ENCODE peak calls at places on chromosomes 7 and 10, in nine cellular contexts. H is lower leg skin, W is MM.1S, Y is AG09309, M is HFFc6, Z is spleen, K is fibroblast of villous mesenchyme, G is thoracic aorta, L is osteocyte. J is an unnamed sample.

GRCh38 chr7:146772581-146772980 is 656.0 kb downstream of the CNTNAP2 start:
- DNase-seq in G (no peak), K (no peak), Z (no peak), L (no peak), H (no peak), Y (no peak), M (no peak), W (no peak), J (peak; percentile 71)

GRCh38 chr7:96045919-96046318 is 273.6 kb downstream of the DYNC1I1 start:
- DNase-seq in K (no peak), G (no peak), L (no peak), Y (no peak), M (no peak), H (no peak), Z (no peak), W (no peak), J (no peak)

GRCh38 chr10:11224321-11224720 is 206.6 kb downstream of the CELF2 start:
- DNase-seq in K (no peak), M (no peak), Y (no peak), W (no peak), Z (no peak), L (no peak), G (no peak), H (no peak), J (no peak)

GRCh38 chr10:124602121-124602561 is 140.5 kb downstream of the LHPP start:
- DNase-seq in Z (peak; percentile 77), L (no peak), G (no peak), M (no peak), W (no peak), H (no peak), K (no peak), Y (no peak), J (peak; percentile 8)

GRCh38 chr7:18505870-18506460 is 10.4 kb downstream of the HDAC9 start:
- DNase-seq in K (peak; percentile 21), G (no peak), W (peak; percentile 75), M (peak; percentile 79), L (no peak), Y (no peak), Z (no peak), H (no peak), J (no peak)

GRCh38 chr10:58107506-58107905 is 160.2 kb downstream of the IPMK start:
- DNase-seq in G (no peak), M (peak; percentile 82), L (no peak), H (no peak), W (no peak), K (no peak), Z (no peak), Y (peak; percentile 66), J (no peak)

GRCh38 chr7:139725077-139725476 is 52.7 kb downstream of the HIPK2 start:
- DNase-seq in W (no peak), Z (no peak), L (no peak), M (peak; percentile 88), K (peak; percentile 89), Y (peak; percentile 50), H (peak; percentile 69), G (no peak), J (no peak)

GRCh38 chr7:129955993-129956543 is 3.3 kb upstream of the UBE2H start:
- DNase-seq in H (peak; percentile 34), Z (no peak), K (no peak), G (no peak), W (no peak), M (no peak), L (no peak), Y (no peak), J (no peak)

GRCh38 chr7:21580073-21580521 is 37.3 kb downstream of the DNAH11 start:
- DNase-seq in M (peak; percentile 66), Z (no peak), W (peak; percentile 29), H (no peak), L (no peak), K (peak; percentile 71), G (no peak), Y (peak; percentile 2), J (no peak)

GRCh38 chr7:142445019-142445686 is 187.3 kb upstream of the PRSS58 start:
- DNase-seq in M (no peak), H (no peak), L (no peak), Y (no peak), G (no peak), K (no peak), W (peak; percentile 78), Z (no peak), J (peak; percentile 70)

GRCh38 chr7:123797673-123798526 is 47.1 kb upstream of the HYAL4 start:
- DNase-seq in K (peak; percentile 86), M (peak; percentile 74), W (peak; percentile 57), Y (peak; percentile 45), G (no peak), H (no peak), L (no peak), Z (no peak), J (no peak)

GRCh38 chr7:129943352-129943751 is 9.4 kb downstream of the UBE2H start:
- DNase-seq in Y (no peak), Z (no peak), G (no peak), K (no peak), M (no peak), H (peak; percentile 46), W (no peak), L (peak; percentile 30), J (no peak)

GRCh38 chr7:128881458-128882125 is 18.9 kb downstream of the ATP6V1F start:
- DNase-seq in K (no peak), M (no peak), H (no peak), W (no peak), Y (no peak), G (no peak), Z (peak; percentile 54), L (no peak), J (no peak)

GRCh38 chr10:4391683-4392082 is 434.3 kb upstream of the AKR1E2 start:
- DNase-seq in Z (no peak), G (no peak), Y (no peak), K (no peak), L (no peak), W (no peak), H (no peak), M (no peak), J (no peak)

GRCh38 chr7:21377545-21377944 is 50.3 kb upstream of the SP4 start:
- DNase-seq in M (no peak), H (no peak), Z (no peak), L (no peak), Y (no peak), W (no peak), G (no peak), K (no peak), J (no peak)

DNA sequence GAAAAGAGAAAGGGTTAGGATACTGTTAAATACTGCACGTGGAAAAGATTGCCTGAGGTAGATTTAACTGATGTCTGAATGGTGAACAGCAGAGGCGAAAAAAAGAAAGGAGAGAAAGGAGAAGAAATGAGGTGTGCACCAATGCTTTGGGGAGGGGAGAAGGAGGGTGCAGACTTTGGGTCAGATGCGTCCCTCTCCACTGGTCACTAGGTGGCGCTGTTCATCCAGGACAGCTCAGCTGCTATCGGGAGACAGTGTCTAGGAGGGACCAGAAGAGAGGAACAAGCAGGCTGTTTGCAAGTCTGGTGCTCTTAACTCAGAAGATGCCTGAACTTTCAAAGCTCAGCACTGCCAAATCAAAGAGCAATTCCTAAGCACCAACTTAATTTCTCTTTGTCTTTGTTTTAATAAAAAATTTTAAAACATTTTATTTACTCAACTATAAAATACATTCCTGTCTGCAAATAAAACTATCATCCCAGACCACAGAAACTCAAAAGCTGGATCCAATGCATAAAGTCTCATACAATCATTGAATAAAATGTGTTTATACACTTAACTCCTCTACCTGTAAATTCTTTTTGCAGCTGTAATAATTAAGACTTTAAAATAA is 83.9 kb upstream of the PDLIM1 start:
- DNase-seq in K (peak; percentile 75), Z (no peak), W (peak; percentile 82), G (peak; percentile 42), Y (peak; percentile 8), L (peak; percentile 88), M (peak; percentile 61), H (peak; percentile 92), J (peak; percentile 83)
- TF ChIP-seq CTCF in K (peak; percentile 98), Z (peak; percentile 78), W (peak; percentile 94), G (peak; percentile 83), Y (peak; percentile 83), L (peak; percentile 89), M (peak; percentile 96), H (peak; percentile 89), J (peak; percentile 97)

GRCh38 chr7:154942718-154943117 is 60.2 kb downstream of the PAXIP1 start:
- DNase-seq in H (no peak), K (no peak), M (no peak), Z (no peak), W (no peak), L (no peak), Y (no peak), G (no peak), J (no peak)

GRCh38 chr7:154950992-154951391 is 51.9 kb downstream of the PAXIP1 start:
- DNase-seq in W (no peak), Z (no peak), Y (no peak), M (no peak), L (no peak), H (no peak), G (no peak), K (no peak), J (no peak)

GRCh38 chr7:154953006-154953684 is 49.8 kb downstream of the PAXIP1 start:
- DNase-seq in W (peak; percentile 58), M (peak; percentile 41), G (no peak), H (peak; percentile 91), Z (peak; percentile 86), K (peak; percentile 59), L (no peak), Y (no peak), J (peak; percentile 75)

GRCh38 chr7:154946166-154946565 is 56.8 kb downstream of the PAXIP1 start:
- DNase-seq in Y (no peak), W (no peak), L (no peak), H (no peak), M (no peak), G (no peak), K (no peak), Z (no peak), J (no peak)

GRCh38 chr7:154947604-154948003 is 55.3 kb downstream of the PAXIP1 start:
- DNase-seq in L (no peak), M (no peak), K (no peak), Z (no peak), H (no peak), W (no peak), G (no peak), Y (no peak), J (no peak)
- TF ChIP-seq CTCF in L (no peak), M (no peak), K (no peak), Z (no peak), H (no peak), W (no peak), G (no peak), Y (no peak), J (no peak)

DNA sequence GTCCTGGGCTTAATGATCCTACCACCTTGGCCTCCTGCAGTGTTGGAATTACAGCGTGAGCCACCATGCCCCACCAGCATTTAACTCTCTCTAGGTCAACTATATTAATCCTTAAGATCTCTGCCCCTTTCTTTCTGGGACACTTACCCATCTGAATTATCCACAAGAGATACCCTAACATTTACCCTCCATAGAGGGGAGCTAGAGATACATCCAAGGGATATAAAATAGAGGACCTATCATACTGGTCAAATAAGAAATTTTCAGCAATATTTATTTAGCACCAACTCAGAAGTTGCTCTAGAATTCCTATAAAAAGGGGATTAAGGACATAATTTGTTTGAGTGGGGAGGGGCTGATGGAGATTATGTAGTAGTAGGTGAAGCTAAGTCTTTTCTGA is 96.5 kb downstream of the OTUD1 start:
- DNase-seq in K (no peak), H (no peak), Z (no peak), G (no peak), M (no peak), Y (no peak), L (no peak), W (no peak), J (no peak)
- TF ChIP-seq CTCF in K (no peak), H (no peak), Z (no peak), G (no peak), M (no peak), Y (no peak), L (no peak), W (peak; percentile 3), J (no peak)

GRCh38 chr7:50801907-50802306 is 19.2 kb upstream of the GRB10 start:
- DNase-seq in G (no peak), Y (no peak), M (no peak), Z (no peak), W (no peak), L (no peak), H (no peak), K (no peak), J (no peak)
- TF ChIP-seq CTCF in G (no peak), Y (no peak), M (peak; percentile 41), Z (no peak), W (no peak), L (no peak), H (no peak), K (peak; percentile 24), J (no peak)

J was measured in glutamatergic neuron.